ENCODE peak calls at places on chromosomes 3 and 15, in nine cellular contexts. Z is colonic mucosa; G is NCI-H774; D is stimulated activated CD4-positive, alpha-beta T cell treated with anti-CD3 and anti-CD28 coated beads, TNF-alpha, amount 100 ng/mL, for 4 hours; E is T-helper 1 cell; A is pancreas; W is thyroid gland; R is AG08395; X is mesendoderm. V is an unnamed sample.

GRCh38 chr15:87619161-87619960 is 637.2 kb downstream of the NTRK3 start:
- DNase-seq in E (no peak), Z (no peak), X (peak; percentile 96), A (no peak), R (peak; percentile 71), G (no peak), W (no peak), D (no peak), V (no peak)

GRCh38 chr3:71742621-71743020 is 11.0 kb upstream of the GPR27 start:
- DNase-seq in X (no peak), D (no peak), G (no peak), A (no peak), E (no peak), W (no peak), R (no peak), Z (no peak), V (no peak)

GRCh38 chr15:59866642-59867041 is 137.5 kb upstream of the FOXB1 start:
- DNase-seq in A (no peak), G (no peak), Z (no peak), R (no peak), W (no peak), X (no peak), D (no peak), E (no peak), V (no peak)

GRCh38 chr3:192090586-192090985 is 629.6 kb downstream of the PYDC2 start:
- DNase-seq in D (no peak), A (no peak), R (no peak), Z (no peak), G (no peak), W (peak; percentile 75), X (peak; percentile 40), E (no peak), V (no peak)

GRCh38 chr3:168794427-168794826 is 698.7 kb upstream of the GOLIM4 start:
- DNase-seq in G (no peak), X (no peak), E (no peak), Z (no peak), A (no peak), R (no peak), W (no peak), D (no peak), V (no peak)

GRCh38 chr3:187261541-187261969 is 30.0 kb downstream of the MASP1 start:
- DNase-seq in X (no peak), W (no peak), Z (no peak), G (no peak), R (peak; percentile 70), D (no peak), A (no peak), E (no peak), V (no peak)

GRCh38 chr3:141684758-141685157 is 53.3 kb upstream of the RNF7 start:
- DNase-seq in E (no peak), G (no peak), R (no peak), D (no peak), W (no peak), X (no peak), Z (no peak), A (no peak), V (no peak)

GRCh38 chr3:186950402-186951093 is 20.2 kb downstream of the ST6GAL1 start:
- DNase-seq in R (no peak), E (no peak), D (no peak), G (no peak), W (no peak), Z (no peak), A (no peak), X (no peak), V (no peak)

GRCh38 chr3:30904986-30905385 is 10.5 kb upstream of the GADL1 start:
- DNase-seq in A (no peak), X (no peak), Z (no peak), G (no peak), D (no peak), R (peak; percentile 7), W (no peak), E (no peak), V (no peak)

GRCh38 chr3:56254835-56255234 is 213.4 kb downstream of the ERC2 start:
- DNase-seq in R (no peak), E (no peak), X (no peak), D (no peak), A (no peak), W (no peak), G (no peak), Z (no peak), V (no peak)

GRCh38 chr3:194856296-194856695 is 170.6 kb downstream of the FAM43A start:
- DNase-seq in E (no peak), R (no peak), X (no peak), D (no peak), Z (no peak), G (no peak), A (no peak), W (no peak), V (no peak)

V was measured in NCI-H748 treated with DMSO at 0.1 percent for 48 hours.